ENCODE peak calls at places on chromosomes 13 and 19, in five cellular contexts. H is stomach, L is PC-3, S is thoracic aorta, D is Caki2. V is an unnamed sample.

GRCh38 chr13:35855531-35856019 is 275.6 kb downstream of the DCLK1 start:
- DNase-seq in H (no peak), L (peak; percentile 77), S (no peak), D (peak; percentile 85), V (peak; percentile 48)

GRCh38 chr19:40702337-40703012 is 12.0 kb upstream of the NUMBL start:
- DNase-seq in H (peak; percentile 74), L (peak; percentile 29), S (no peak), D (no peak), V (no peak)

GRCh38 chr13:20498129-20498528 is 27.5 kb downstream of the CRYL1 start:
- DNase-seq in H (no peak), L (no peak), S (no peak), D (no peak), V (no peak)

GRCh38 chr13:112995395-112996091 is 26.5 kb downstream of the MCF2L start:
- DNase-seq in H (peak; percentile 75), L (no peak), S (no peak), D (no peak), V (no peak)

GRCh38 chr13:33139186-33139585 is 123.0 kb downstream of the KL start:
- DNase-seq in H (no peak), L (no peak), S (peak; percentile 31), D (no peak), V (no peak)

GRCh38 chr19:38433268-38433733 is at the start of gene RYR1:
- DNase-seq in H (peak; percentile 48), L (no peak), S (no peak), D (no peak), V (no peak)

GRCh38 chr13:106318941-106319411 is 216.5 kb downstream of the EFNB2 start:
- DNase-seq in H (no peak), L (peak; percentile 84), S (no peak), D (peak; percentile 7), V (peak; percentile 54)

GRCh38 chr19:40754611-40755247 is 3.7 kb downstream of the SNRPA start:
- DNase-seq in H (peak; percentile 60), L (peak; percentile 14), S (no peak), D (no peak), V (no peak)

GRCh38 chr19:49631610-49632192 is 8.2 kb downstream of the RRAS start:
- DNase-seq in H (no peak), L (no peak), S (no peak), D (no peak), V (no peak)

GRCh38 chr19:7521551-7522071 is 813 bp upstream of the MCOLN1 start:
- DNase-seq in H (no peak), L (no peak), S (no peak), D (no peak), V (no peak)

GRCh38 chr13:112837371-112838037 is 131.5 kb upstream of the MCF2L start:
- DNase-seq in H (no peak), L (no peak), S (no peak), D (no peak), V (no peak)